ENCODE peak calls at places on chromosomes 13 and 19, in nine cellular contexts. T, V, Y, F, Q, U, R, M and J are unnamed samples.

GRCh38 chr13:32135655-32136054 is 104.1 kb downstream of the FRY start:
- DNase-seq in T (no peak), V (no peak), Y (no peak), F (no peak), Q (peak), U (no peak), R (no peak), M (no peak), J (no peak)

GRCh38 chr13:100347941-100348340 is 240.6 kb downstream of the GGACT start:
- DNase-seq in T (no peak), V (no peak), Y (no peak), F (no peak), Q (peak), U (no peak), R (no peak), M (no peak), J (no peak)

GRCh38 chr13:60584976-60585375 is 188.0 kb downstream of the TDRD3 start:
- DNase-seq in T (no peak), V (peak), Y (no peak), F (no peak), Q (no peak), U (peak), R (no peak), M (no peak), J (no peak)

GRCh38 chr13:29996316-29996715 is 145.9 kb upstream of the UBL3 start:
- DNase-seq in T (no peak), V (no peak), Y (no peak), F (no peak), Q (no peak), U (no peak), R (no peak), M (no peak), J (no peak)

GRCh38 chr19:18589380-18590272 is 1.0 kb downstream of the REX1BD start:
- DNase-seq in T (no peak), V (peak), Y (peak), F (peak), Q (peak), U (peak), R (peak), M (peak), J (no peak)

GRCh38 chr13:79560954-79561353 is 80.0 kb downstream of the NDFIP2 start:
- DNase-seq in T (no peak), V (no peak), Y (no peak), F (no peak), Q (no peak), U (peak), R (no peak), M (no peak), J (no peak)

GRCh38 chr13:69524459-69525155 is 583.0 kb upstream of the ATXN8OS start:
- DNase-seq in T (no peak), V (no peak), Y (no peak), F (no peak), Q (peak), U (no peak), R (no peak), M (no peak), J (no peak)

GRCh38 chr19:47310819-47311218 is 1.2 kb downstream of the C5AR1 start:
- DNase-seq in T (no peak), V (no peak), Y (no peak), F (no peak), Q (peak), U (no peak), R (no peak), M (no peak), J (no peak)

GRCh38 chr19:34457446-34457845 is 24.1 kb upstream of the WTIP start:
- DNase-seq in T (no peak), V (no peak), Y (no peak), F (no peak), Q (no peak), U (no peak), R (no peak), M (no peak), J (no peak)

GRCh38 chr19:13132471-13133166 is 14.6 kb downstream of the NACC1 start:
- DNase-seq in T (no peak), V (no peak), Y (no peak), F (no peak), Q (no peak), U (no peak), R (no peak), M (no peak), J (no peak)

GRCh38 chr13:38213307-38213706 is 136.3 kb upstream of the UFM1 start:
- DNase-seq in T (no peak), V (no peak), Y (no peak), F (peak), Q (no peak), U (no peak), R (no peak), M (no peak), J (no peak)

GRCh38 chr13:80928241-80928640 is 587.3 kb upstream of the SPRY2 start:
- DNase-seq in T (no peak), V (no peak), Y (no peak), F (no peak), Q (no peak), U (no peak), R (no peak), M (no peak), J (no peak)

GRCh38 chr13:41130356-41130755 is 2.2 kb downstream of the KBTBD6 start:
- DNase-seq in T (no peak), V (no peak), Y (no peak), F (no peak), Q (no peak), U (no peak), R (no peak), M (no peak), J (no peak)

GRCh38 chr13:23868521-23868920 is 20.7 kb downstream of the MIPEP start:
- DNase-seq in T (no peak), V (no peak), Y (no peak), F (peak), Q (no peak), U (no peak), R (no peak), M (no peak), J (no peak)

GRCh38 chr19:40691421-40692211 is 1.2 kb upstream of the NUMBL start:
- DNase-seq in T (no peak), V (no peak), Y (peak), F (peak), Q (peak), U (peak), R (no peak), M (no peak), J (no peak)

GRCh38 chr13:101751488-101751887 is 299.0 kb downstream of the ITGBL1 start:
- DNase-seq in T (no peak), V (no peak), Y (no peak), F (no peak), Q (peak), U (peak), R (no peak), M (no peak), J (no peak)

GRCh38 chr13:32881792-32882175 is 134.4 kb upstream of the KL start:
- DNase-seq in T (peak), V (no peak), Y (no peak), F (no peak), Q (no peak), U (no peak), R (no peak), M (no peak), J (no peak)

GRCh38 chr13:67119481-67119883 is 110.7 kb downstream of the PCDH9 start:
- DNase-seq in T (no peak), V (no peak), Y (no peak), F (peak), Q (peak), U (no peak), R (no peak), M (no peak), J (no peak)